ENCODE peak calls at places on chromosomes 4 and X, in seven cellular contexts. I is lower leg skin, G is foreskin keratinocyte, O is nephron progenitor cell, U is astrocyte, R is MM.1S, Y is choroid plexus epithelial cell. H is an unnamed sample.

GRCh38 chr4:153471691-153472080 is 5.5 kb downstream of the TMEM131L start:
- DNase-seq in I (no peak), G (no peak), O (no peak), U (no peak), R (no peak), Y (no peak), H (no peak)

GRCh38 chr4:26583538-26583864 is 383 bp upstream of the TBC1D19 start:
- DNase-seq in I (no peak), G (no peak), O (no peak), U (peak; percentile 76), R (no peak), Y (no peak), H (no peak)

GRCh38 chr4:84680956-84681355 is 98.0 kb downstream of the CDS1 start:
- DNase-seq in I (no peak), G (no peak), O (no peak), U (no peak), R (no peak), Y (no peak), H (no peak)

GRCh38 chr4:40916880-40917279 is 167.1 kb downstream of the NSUN7 start:
- DNase-seq in I (no peak), G (no peak), O (peak; percentile 36), U (no peak), R (peak; percentile 33), Y (peak; percentile 32), H (no peak)

GRCh38 chrX:134244043-134244442 is 7.1 kb downstream of the CCDC160 start:
- DNase-seq in I (no peak), G (no peak), O (no peak), U (peak; percentile 32), R (no peak), Y (peak; percentile 72), H (no peak)

GRCh38 chr4:15778742-15779231 is 659 bp downstream of the CD38 start:
- DNase-seq in I (no peak), G (no peak), O (peak; percentile 33), U (peak; percentile 26), R (peak; percentile 87), Y (peak; percentile 45), H (peak; percentile 67)

GRCh38 chrX:153379508-153379907 is 21.6 kb downstream of the PNMA6E start:
- DNase-seq in I (no peak), G (no peak), O (no peak), U (no peak), R (no peak), Y (no peak), H (no peak)

GRCh38 chrX:105752334-105752733 is 70.0 kb upstream of the NRK start:
- DNase-seq in I (no peak), G (no peak), O (no peak), U (no peak), R (peak; percentile 24), Y (no peak), H (no peak)

GRCh38 chr4:112082954-112083586 is 62.2 kb upstream of the FAM241A start:
- DNase-seq in I (no peak), G (peak; percentile 97), O (no peak), U (peak; percentile 93), R (no peak), Y (peak; percentile 78), H (no peak)

GRCh38 chr4:173834151-173834550 is 304.1 kb upstream of the HAND2 start:
- DNase-seq in I (no peak), G (no peak), O (no peak), U (no peak), R (no peak), Y (peak; percentile 24), H (no peak)

GRCh38 chr4:2272026-2272827 is 10.3 kb upstream of the MXD4 start:
- DNase-seq in I (no peak), G (no peak), O (no peak), U (no peak), R (no peak), Y (no peak), H (no peak)

GRCh38 chr4:165766018-165766417 is 107.0 kb upstream of the TLL1 start:
- DNase-seq in I (no peak), G (no peak), O (no peak), U (no peak), R (no peak), Y (no peak), H (no peak)

GRCh38 chr4:98482847-98483806 is 175.3 kb downstream of the TSPAN5 start:
- DNase-seq in I (peak; percentile 49), G (peak; percentile 74), O (no peak), U (peak; percentile 88), R (no peak), Y (peak; percentile 48), H (no peak)

GRCh38 chrX:120456973-120457372 is 12.1 kb downstream of the LAMP2 start:
- DNase-seq in I (no peak), G (no peak), O (no peak), U (peak; percentile 62), R (peak; percentile 82), Y (peak; percentile 33), H (no peak)

GRCh38 chrX:106903291-106903820 is at the start of gene RIPPLY1:
- DNase-seq in I (no peak), G (no peak), O (no peak), U (no peak), R (no peak), Y (no peak), H (no peak)

GRCh38 chr4:109263721-109264120 is 38.7 kb downstream of the COL25A1 start:
- DNase-seq in I (no peak), G (no peak), O (no peak), U (no peak), R (no peak), Y (no peak), H (no peak)

GRCh38 chrX:43743100-43743822 is 87.2 kb downstream of the MAOA start:
- DNase-seq in I (peak; percentile 40), G (no peak), O (no peak), U (no peak), R (no peak), Y (no peak), H (no peak)

GRCh38 chr4:138775890-138776289 is 239.7 kb upstream of the NOCT start:
- DNase-seq in I (no peak), G (no peak), O (no peak), U (no peak), R (peak; percentile 34), Y (peak; percentile 5), H (no peak)

GRCh38 chr4:137621056-137621455 is 88.8 kb upstream of the PCDH18 start:
- DNase-seq in I (no peak), G (no peak), O (peak; percentile 19), U (peak; percentile 8), R (no peak), Y (no peak), H (no peak)

GRCh38 chr4:127001898-127002297 is 630.9 kb upstream of the INTU start:
- DNase-seq in I (no peak), G (no peak), O (no peak), U (no peak), R (no peak), Y (no peak), H (no peak)

GRCh38 chr4:41160010-41160789 is 54.1 kb downstream of the APBB2 start:
- DNase-seq in I (no peak), G (peak; percentile 98), O (no peak), U (peak; percentile 99), R (no peak), Y (peak; percentile 90), H (no peak)

GRCh38 chrX:55489315-55490009 is at the start of gene USP51:
- DNase-seq in I (peak; percentile 85), G (no peak), O (peak; percentile 51), U (no peak), R (no peak), Y (peak; percentile 65), H (peak; percentile 48)

GRCh38 chrX:120813982-120814381 is 61.7 kb downstream of the CT47B1 start:
- DNase-seq in I (no peak), G (no peak), O (no peak), U (no peak), R (no peak), Y (no peak), H (no peak)

GRCh38 chr4:139738846-139739613 is 73.4 kb downstream of the MGST2 start:
- DNase-seq in I (no peak), G (no peak), O (no peak), U (no peak), R (no peak), Y (no peak), H (no peak)

GRCh38 chr4:150258569-150258968 is 180.3 kb downstream of the DCLK2 start:
- DNase-seq in I (no peak), G (peak; percentile 40), O (no peak), U (no peak), R (no peak), Y (no peak), H (no peak)
- TF ChIP-seq CTCF in I (no peak), G (peak; percentile 9), O (no peak), U (no peak), R (no peak), Y (no peak), H (no peak)

GRCh38 chr4:159018062-159018629 is 84.7 kb upstream of the RAPGEF2 start:
- DNase-seq in I (no peak), G (no peak), O (no peak), U (no peak), R (no peak), Y (no peak), H (peak; percentile 42)

GRCh38 chr4:159014896-159015295 is 88.0 kb upstream of the RAPGEF2 start:
- DNase-seq in I (no peak), G (no peak), O (no peak), U (no peak), R (no peak), Y (no peak), H (no peak)

GRCh38 chr4:159017323-159018036 is 85.4 kb upstream of the RAPGEF2 start:
- DNase-seq in I (no peak), G (no peak), O (no peak), U (no peak), R (no peak), Y (no peak), H (no peak)

GRCh38 chr4:159015862-159016261 is 87.0 kb upstream of the RAPGEF2 start:
- DNase-seq in I (no peak), G (no peak), O (no peak), U (no peak), R (no peak), Y (peak; percentile 31), H (no peak)

DNA sequence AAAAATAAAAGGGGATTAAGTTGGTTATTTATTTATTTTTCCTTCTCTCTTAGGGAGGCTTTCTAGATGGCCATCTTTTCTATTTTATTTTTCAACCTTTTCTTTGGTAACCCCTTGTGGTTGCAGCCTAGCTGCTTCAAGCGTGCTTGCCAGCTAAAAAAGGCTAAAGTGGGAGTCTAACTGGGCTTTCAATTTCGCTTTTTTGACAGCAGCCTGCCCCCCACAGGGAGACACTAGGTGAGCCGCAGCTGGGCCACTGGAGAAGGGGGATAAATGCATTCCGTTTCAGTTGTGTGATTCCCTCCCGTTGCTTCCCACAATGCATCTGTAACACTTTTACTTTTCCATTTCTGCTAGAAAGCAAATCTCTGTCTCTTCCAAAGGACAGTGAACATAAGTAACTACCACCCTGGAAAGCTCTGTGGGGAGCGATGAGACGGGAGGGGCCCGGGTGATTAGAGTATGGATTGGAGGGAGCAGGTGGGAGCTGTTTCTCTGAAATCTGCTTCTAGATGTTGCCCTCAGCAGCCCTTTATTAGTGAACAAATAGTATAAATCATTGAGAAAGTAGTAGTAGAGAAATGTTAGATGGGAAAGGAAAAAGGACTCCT is 86.2 kb upstream of the RAPGEF2 start:
- DNase-seq in I (no peak), G (no peak), O (peak; percentile 33), U (peak; percentile 25), R (peak; percentile 60), Y (peak; percentile 86), H (no peak)
- TF ChIP-seq CTCF in I (no peak), G (peak; percentile 46), O (no peak), U (peak; percentile 11), R (peak; percentile 45), Y (peak; percentile 58), H (no peak)

GRCh38 chrX:150062292-150063137 is 124.2 kb upstream of the EOLA2 start:
- DNase-seq in I (no peak), G (no peak), O (no peak), U (peak; percentile 54), R (no peak), Y (peak; percentile 44), H (no peak)
- TF ChIP-seq CTCF in I (no peak), G (no peak), O (no peak), U (no peak), R (no peak), Y (peak; percentile 17), H (no peak)

GRCh38 chrX:36684053-36684452 is 324.1 kb upstream of the FAM47C start:
- DNase-seq in I (no peak), G (no peak), O (no peak), U (no peak), R (no peak), Y (no peak), H (no peak)
- TF ChIP-seq CTCF in I (no peak), G (no peak), O (no peak), U (no peak), R (no peak), Y (no peak), H (no peak)

H was measured in heart left ventricle.